ENCODE peak calls at places on chromosomes 7 and 10, in four cellular contexts. F is psoas muscle, Z is KBM-7, J is fibroblast of lung. C is an unnamed sample.
A peak's percentile ranks its signal among the peaks of the same experiment; 100 is the strongest.

GRCh38 chr10:56823849-56824248 is 462.8 kb upstream of the ZWINT start:
- DNase-seq in F (no peak), Z (peak; percentile 39), J (no peak), C (peak; percentile 17)

GRCh38 chr7:28958946-28959417 is 852 bp upstream of the TRIL start:
- DNase-seq in F (no peak), Z (no peak), J (no peak), C (no peak)

GRCh38 chr10:26486985-26487850 is 49.1 kb downstream of the APBB1IP start:
- DNase-seq in F (no peak), Z (no peak), J (peak; percentile 64), C (peak; percentile 52)

GRCh38 chr7:77481615-77482014 is 55.5 kb upstream of the PTPN12 start:
- DNase-seq in F (no peak), Z (no peak), J (no peak), C (peak; percentile 49)

GRCh38 chr10:31693499-31693898 is 235.1 kb downstream of the ARHGAP12 start:
- DNase-seq in F (no peak), Z (peak; percentile 81), J (no peak), C (no peak)

GRCh38 chr10:50382576-50383023 is 131.3 kb upstream of the ASAH2 start:
- DNase-seq in F (no peak), Z (no peak), J (no peak), C (no peak)

GRCh38 chr10:123274513-123275182 is 120.4 kb downstream of the BUB3 start:
- DNase-seq in F (no peak), Z (no peak), J (no peak), C (no peak)

GRCh38 chr10:79457256-79457785 is 11.9 kb upstream of the ZCCHC24 start:
- DNase-seq in F (no peak), Z (no peak), J (no peak), C (no peak)

GRCh38 chr7:130961128-130961601 is 227.2 kb upstream of the KLF14 start:
- DNase-seq in F (no peak), Z (peak; percentile 96), J (peak; percentile 54), C (no peak)

GRCh38 chr10:61992059-61992460 is 90.6 kb downstream of the ARID5B start:
- DNase-seq in F (no peak), Z (no peak), J (peak; percentile 72), C (no peak)

GRCh38 chr7:360454-361100 is 70.6 kb downstream of the FOXL3 start:
- DNase-seq in F (peak; percentile 23), Z (no peak), J (no peak), C (no peak)

GRCh38 chr10:23095966-23096813 is 811 bp downstream of the MSRB2 start:
- DNase-seq in F (peak; percentile 68), Z (peak; percentile 71), J (peak; percentile 75), C (no peak)

GRCh38 chr7:28808786-28809533 is 149.2 kb downstream of the TRIL start:
- DNase-seq in F (peak; percentile 59), Z (no peak), J (peak; percentile 20), C (no peak)

GRCh38 chr10:70232155-70232858 is 922 bp downstream of the PPA1 start:
- DNase-seq in F (peak; percentile 62), Z (peak; percentile 59), J (peak; percentile 58), C (peak; percentile 55)

GRCh38 chr10:56279270-56279669 is 81.8 kb downstream of the ZWINT start:
- DNase-seq in F (no peak), Z (no peak), J (no peak), C (no peak)

GRCh38 chr10:88374392-88375145 is 208.5 kb downstream of the RNLS start:
- DNase-seq in F (no peak), Z (no peak), J (no peak), C (no peak)

GRCh38 chr10:1320739-1321331 is 264.6 kb downstream of the WDR37 start:
- DNase-seq in F (no peak), Z (no peak), J (no peak), C (no peak)

GRCh38 chr7:35691827-35692307 is 3.1 kb downstream of the HERPUD2 start:
- DNase-seq in F (no peak), Z (peak; percentile 65), J (peak; percentile 18), C (no peak)

GRCh38 chr7:40859076-40859475 is 724.3 kb downstream of the SUGCT start:
- DNase-seq in F (no peak), Z (no peak), J (no peak), C (no peak)

GRCh38 chr7:47373871-47374451 is 207.9 kb downstream of the TNS3 start:
- DNase-seq in F (peak; percentile 56), Z (no peak), J (no peak), C (no peak)

GRCh38 chr10:89337493-89337892 is 9.7 kb downstream of the IFIT3 start:
- DNase-seq in F (no peak), Z (no peak), J (peak; percentile 25), C (no peak)

GRCh38 chr7:107854454-107854853 is 36.5 kb upstream of the DLD start:
- DNase-seq in F (no peak), Z (no peak), J (peak; percentile 11), C (no peak)

GRCh38 chr10:75612904-75613684 is 181.7 kb downstream of the LRMDA start:
- DNase-seq in F (no peak), Z (peak; percentile 91), J (peak; percentile 87), C (no peak)

GRCh38 chr10:46550795-46551700 is 5.4 kb downstream of the GPRIN2 start:
- DNase-seq in F (peak; percentile 35), Z (no peak), J (no peak), C (peak; percentile 1)

GRCh38 chr7:69893915-69894314 is 295.6 kb downstream of the AUTS2 start:
- DNase-seq in F (no peak), Z (no peak), J (peak; percentile 24), C (no peak)

GRCh38 chr10:106608101-106608500 is 556.4 kb downstream of the SORCS1 start:
- DNase-seq in F (no peak), Z (no peak), J (peak; percentile 11), C (no peak)

GRCh38 chr7:55109384-55110167 is 90.8 kb downstream of the EGFR start:
- DNase-seq in F (no peak), Z (no peak), J (peak; percentile 33), C (no peak)

GRCh38 chr10:78700413-78700812 is 368.4 kb upstream of the ZMIZ1 start:
- DNase-seq in F (no peak), Z (peak; percentile 19), J (no peak), C (peak; percentile 35)

GRCh38 chr10:1404953-1405260 is 332.4 kb downstream of the ADARB2 start:
- DNase-seq in F (no peak), Z (no peak), J (no peak), C (no peak)

C was measured in Calu3.